ENCODE peak calls at places on chromosome 18, in eight cellular contexts. I is RWPE2; U is CD4-positive, alpha-beta memory T cell; V is CD4-positive, CD25-positive, alpha-beta regulatory T cell; S is GM23248; Z is ovary; O is heart left ventricle; G is upper lobe of left lung. A is an unnamed sample.

GRCh38 chr18:2444201-2444875 is 127.0 kb downstream of the METTL4 start:
- DNase-seq in I (no peak), U (no peak), V (no peak), S (no peak), Z (no peak), O (no peak), G (no peak), A (no peak)

GRCh38 chr18:79121746-79122474 is 52.7 kb downstream of the ATP9B start:
- DNase-seq in I (no peak), U (no peak), V (no peak), S (peak; percentile 26), Z (no peak), O (no peak), G (no peak), A (no peak)

GRCh38 chr18:3520230-3521085 is 70.5 kb downstream of the TGIF1 start:
- DNase-seq in I (no peak), U (no peak), V (no peak), S (no peak), Z (no peak), O (no peak), G (no peak), A (no peak)

GRCh38 chr18:58194028-58194427 is 150.0 kb downstream of the NEDD4L start:
- DNase-seq in I (no peak), U (no peak), V (no peak), S (no peak), Z (peak; percentile 48), O (no peak), G (no peak), A (peak; percentile 46)

GRCh38 chr18:51054764-51055163 is 24.8 kb downstream of the SMAD4 start:
- DNase-seq in I (no peak), U (no peak), V (no peak), S (peak; percentile 66), Z (no peak), O (no peak), G (no peak), A (no peak)

GRCh38 chr18:36942264-36942663 is 113.3 kb downstream of the KIAA1328 start:
- DNase-seq in I (no peak), U (no peak), V (peak; percentile 45), S (peak; percentile 49), Z (no peak), O (no peak), G (no peak), A (peak; percentile 37)

GRCh38 chr18:35197286-35197685 is 43.5 kb upstream of the ZNF397 start:
- DNase-seq in I (no peak), U (no peak), V (no peak), S (no peak), Z (no peak), O (no peak), G (no peak), A (no peak)

GRCh38 chr18:25830787-25831186 is 259.6 kb downstream of the SS18 start:
- DNase-seq in I (no peak), U (no peak), V (no peak), S (peak; percentile 90), Z (peak; percentile 59), O (peak; percentile 74), G (no peak), A (no peak)

GRCh38 chr18:58004317-58004716 is 39.7 kb upstream of the NEDD4L start:
- DNase-seq in I (no peak), U (no peak), V (no peak), S (peak; percentile 85), Z (no peak), O (no peak), G (no peak), A (no peak)

GRCh38 chr18:3947383-3947782 is 497.4 kb downstream of the TGIF1 start:
- DNase-seq in I (no peak), U (no peak), V (no peak), S (no peak), Z (no peak), O (no peak), G (no peak), A (no peak)

GRCh38 chr18:13660510-13660909 is 65.8 kb downstream of the FAM210A start:
- DNase-seq in I (no peak), U (no peak), V (no peak), S (peak; percentile 11), Z (no peak), O (peak; percentile 49), G (no peak), A (no peak)

GRCh38 chr18:72652990-72653593 is 109.0 kb upstream of the CBLN2 start:
- DNase-seq in I (no peak), U (peak; percentile 2), V (peak; percentile 44), S (peak; percentile 20), Z (peak; percentile 55), O (no peak), G (no peak), A (peak; percentile 31)

GRCh38 chr18:25787281-25787680 is 303.1 kb downstream of the SS18 start:
- DNase-seq in I (no peak), U (no peak), V (no peak), S (no peak), Z (no peak), O (no peak), G (no peak), A (no peak)

GRCh38 chr18:987325-988186 is 82.9 kb downstream of the ADCYAP1 start:
- DNase-seq in I (no peak), U (no peak), V (no peak), S (peak; percentile 60), Z (no peak), O (peak; percentile 33), G (no peak), A (no peak)

GRCh38 chr18:36693931-36694661 is 134.7 kb downstream of the TPGS2 start:
- DNase-seq in I (no peak), U (no peak), V (no peak), S (peak; percentile 80), Z (no peak), O (no peak), G (no peak), A (peak; percentile 11)

GRCh38 chr18:67239826-67240225 is 276.7 kb downstream of the DSEL start:
- DNase-seq in I (no peak), U (no peak), V (no peak), S (no peak), Z (no peak), O (no peak), G (no peak), A (no peak)

GRCh38 chr18:1593091-1593490 is 688.4 kb downstream of the ADCYAP1 start:
- DNase-seq in I (no peak), U (no peak), V (no peak), S (no peak), Z (no peak), O (no peak), G (no peak), A (no peak)

GRCh38 chr18:59477849-59478248 is 118.8 kb upstream of the LMAN1 start:
- DNase-seq in I (no peak), U (no peak), V (no peak), S (no peak), Z (no peak), O (no peak), G (no peak), A (no peak)

GRCh38 chr18:46856975-46857374 is 60.3 kb downstream of the PIAS2 start:
- DNase-seq in I (no peak), U (no peak), V (no peak), S (no peak), Z (no peak), O (no peak), G (no peak), A (no peak)

GRCh38 chr18:58639751-58640427 is 11.0 kb upstream of the ALPK2 start:
- DNase-seq in I (no peak), U (no peak), V (peak; percentile 41), S (peak; percentile 68), Z (no peak), O (no peak), G (no peak), A (no peak)

GRCh38 chr18:3245853-3246635 is 1.6 kb upstream of the MYL12A start:
- DNase-seq in I (peak; percentile 84), U (peak; percentile 70), V (peak; percentile 90), S (peak; percentile 95), Z (peak; percentile 91), O (peak; percentile 93), G (peak; percentile 88), A (peak; percentile 92)

GRCh38 chr18:10298346-10298745 is 156.1 kb upstream of the APCDD1 start:
- DNase-seq in I (no peak), U (no peak), V (no peak), S (no peak), Z (no peak), O (no peak), G (no peak), A (no peak)

GRCh38 chr18:32847719-32848118 is 74.9 kb upstream of the KLHL14 start:
- DNase-seq in I (no peak), U (no peak), V (no peak), S (no peak), Z (no peak), O (no peak), G (no peak), A (no peak)

GRCh38 chr18:56097561-56098095 is 509.6 kb upstream of the TCF4 start:
- DNase-seq in I (no peak), U (no peak), V (no peak), S (no peak), Z (no peak), O (no peak), G (no peak), A (no peak)

GRCh38 chr18:9249254-9249653 is 85.3 kb upstream of the TWSG1 start:
- DNase-seq in I (no peak), U (no peak), V (no peak), S (no peak), Z (no peak), O (no peak), G (no peak), A (no peak)

GRCh38 chr18:76212958-76213357 is 282.1 kb downstream of the ZNF516 start:
- DNase-seq in I (no peak), U (peak; percentile 2), V (peak; percentile 17), S (no peak), Z (no peak), O (no peak), G (no peak), A (no peak)
- H3K27ac ChIP-seq in I (no peak overlapping the region), U (no peak overlapping the region), V (no peak overlapping the region), S (no peak overlapping the region), Z (no peak overlapping the region), O (no peak overlapping the region), G (no peak overlapping the region), A (no peak overlapping the region)

GRCh38 chr18:62718268-62718800 is 3.0 kb downstream of the PHLPP1 start:
- DNase-seq in I (no peak), U (no peak), V (no peak), S (no peak), Z (no peak), O (no peak), G (no peak), A (no peak)
- H3K4me1 ChIP-seq in I (peaks cover 9% of the 10 kb centered on the region), U (peaks cover 25% of the 10 kb centered on the region), V (peaks cover 42% of the 10 kb centered on the region), S (peaks cover 18% of the 10 kb centered on the region), Z (peaks cover 1% of the 10 kb centered on the region), O (no peaks in the 10 kb centered on the region), G (no peaks in the 10 kb centered on the region), A (no peaks in the 10 kb centered on the region)

DNA sequence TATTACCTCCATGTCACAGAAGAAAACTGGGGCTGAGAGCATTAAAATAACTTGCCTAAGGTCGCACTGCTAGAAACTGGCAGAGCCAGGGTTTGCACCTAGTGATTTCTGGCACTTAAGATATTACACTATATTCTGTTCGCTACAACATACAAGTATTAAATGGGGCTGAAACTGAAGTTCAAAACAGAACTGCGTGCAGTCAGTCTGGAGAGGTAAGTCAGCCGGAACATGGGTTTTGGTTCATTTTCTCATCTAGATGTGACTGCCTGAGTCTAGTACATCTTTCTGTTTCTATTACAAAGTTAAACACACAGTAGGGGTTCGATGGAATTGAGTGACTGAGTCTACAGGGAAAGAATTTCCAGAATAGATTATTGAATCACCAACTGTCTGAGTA is 150.9 kb downstream of the RNF152 start:
- DNase-seq in I (no peak), U (no peak), V (no peak), S (peak; percentile 54), Z (no peak), O (no peak), G (no peak), A (no peak)
- H3K27ac ChIP-seq in I (no peak overlapping the region), U (no peak overlapping the region), V (no peak overlapping the region), S (no peak overlapping the region), Z (no peak overlapping the region), O (no peak overlapping the region), G (peak overlapping the region; percentile 35), A (no peak overlapping the region)

GRCh38 chr18:23847321-23847986 is 158.2 kb downstream of the LAMA3 start:
- DNase-seq in I (no peak), U (no peak), V (no peak), S (no peak), Z (no peak), O (no peak), G (peak; percentile 71), A (no peak)
- H3K4me1 ChIP-seq in I (peaks cover 40% of the 10 kb centered on the region), U (no peaks in the 10 kb centered on the region), V (no peaks in the 10 kb centered on the region), S (peaks cover 10% of the 10 kb centered on the region), Z (no peaks in the 10 kb centered on the region), O (no peaks in the 10 kb centered on the region), G (no peaks in the 10 kb centered on the region), A (no peaks in the 10 kb centered on the region)

A was measured in small intestine.